ENCODE peak calls at places on chromosomes 13 and 19, in four cellular contexts. C is IMR-90, G is mesendoderm, W is H9. M is an unnamed sample.
A peak's percentile ranks its signal among the peaks of the same experiment; 100 is the strongest.

GRCh38 chr19:3109491-3109890 is 15.3 kb downstream of the GNA11 start:
- DNase-seq in C (no peak), G (no peak), W (no peak), M (no peak)

GRCh38 chr13:36261976-36262375 is 35.6 kb downstream of the CCDC169 start:
- DNase-seq in C (no peak), G (no peak), W (no peak), M (no peak)

GRCh38 chr13:94987081-94987480 is 274.7 kb upstream of the SOX21 start:
- DNase-seq in C (no peak), G (no peak), W (no peak), M (no peak)

GRCh38 chr19:2432131-2432848 is 4.9 kb upstream of the TIMM13 start:
- DNase-seq in C (no peak), G (no peak), W (no peak), M (no peak)

GRCh38 chr13:34733720-34734119 is 208.3 kb upstream of the NBEA start:
- DNase-seq in C (no peak), G (peak; percentile 39), W (no peak), M (no peak)

GRCh38 chr19:32373614-32374295 is 28.3 kb downstream of the ZNF507 start:
- DNase-seq in C (peak; percentile 100), G (peak; percentile 92), W (no peak), M (no peak)

GRCh38 chr13:48043789-48044503 is 6.4 kb downstream of the NUDT15 start:
- DNase-seq in C (peak; percentile 73), G (no peak), W (no peak), M (no peak)

GRCh38 chr13:52156724-52157251 is 2.6 kb downstream of the NEK3 start:
- DNase-seq in C (peak; percentile 36), G (no peak), W (no peak), M (no peak)

GRCh38 chr13:46489586-46490023 is 63.4 kb upstream of the LRCH1 start:
- DNase-seq in C (peak; percentile 67), G (no peak), W (no peak), M (no peak)

GRCh38 chr19:36097036-36097435 is 13.9 kb upstream of the OVOL3 start:
- DNase-seq in C (no peak), G (no peak), W (no peak), M (no peak)

GRCh38 chr13:44854264-44855060 is 134.8 kb downstream of the NUFIP1 start:
- DNase-seq in C (peak; percentile 11), G (no peak), W (no peak), M (no peak)

GRCh38 chr19:51751655-51752054 is at the start of gene FPR1:
- DNase-seq in C (no peak), G (no peak), W (no peak), M (no peak)

GRCh38 chr13:112893570-112894422 is 75.2 kb upstream of the MCF2L start:
- DNase-seq in C (peak; percentile 21), G (peak; percentile 76), W (peak; percentile 88), M (peak; percentile 80)

GRCh38 chr19:20028611-20029010 is 10.7 kb downstream of the ZNF682 start:
- DNase-seq in C (no peak), G (no peak), W (no peak), M (no peak)

GRCh38 chr19:7994114-7994513 is 11.3 kb downstream of the ELAVL1 start:
- DNase-seq in C (no peak), G (peak; percentile 71), W (peak; percentile 44), M (no peak)
- H4K5ac ChIP-seq in C (no peak overlapping the region), G (no peak overlapping the region), W (no peak overlapping the region), M (no peak overlapping the region)

DNA sequence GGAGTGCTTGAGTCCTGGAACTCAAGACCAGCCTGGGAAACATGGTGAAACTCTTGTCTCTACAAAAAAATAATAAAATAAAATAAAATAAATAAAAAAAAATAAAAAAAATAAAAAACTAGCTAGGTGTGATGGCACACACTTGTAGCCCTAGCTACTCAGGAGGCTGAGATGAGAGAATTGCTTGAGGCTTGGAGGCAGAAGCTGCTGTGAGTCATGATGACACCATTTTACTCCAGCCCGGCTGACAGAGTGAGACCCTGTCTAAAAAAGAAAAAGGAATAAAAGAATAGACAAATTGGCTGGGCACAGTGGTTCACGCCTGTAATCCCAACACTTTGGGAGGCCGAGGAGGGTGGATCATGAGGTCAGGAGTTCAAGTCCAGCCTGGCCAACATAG is 1168.9 kb downstream of the SLITRK5 start:
- DNase-seq in C (no peak), G (no peak), W (no peak), M (no peak)
- H4K5ac ChIP-seq in C (no peak overlapping the region), G (no peak overlapping the region), W (no peak overlapping the region), M (no peak overlapping the region)

GRCh38 chr19:50300814-50301606 is 28.2 kb downstream of the KCNC3 start:
- DNase-seq in C (peak; percentile 79), G (no peak), W (no peak), M (no peak)
- H4K5ac ChIP-seq in C (no peak overlapping the region), G (no peak overlapping the region), W (no peak overlapping the region), M (no peak overlapping the region)

GRCh38 chr19:39473443-39473960 is 7.1 kb upstream of the TIMM50 start:
- DNase-seq in C (no peak), G (no peak), W (no peak), M (no peak)
- H4K5ac ChIP-seq in C (no peak overlapping the region), G (no peak overlapping the region), W (no peak overlapping the region), M (no peak overlapping the region)

GRCh38 chr13:100803091-100803490 is 128.5 kb upstream of the TMTC4 start:
- DNase-seq in C (no peak), G (peak; percentile 29), W (no peak), M (no peak)
- H4K5ac ChIP-seq in C (no peak overlapping the region), G (no peak overlapping the region), W (no peak overlapping the region), M (no peak overlapping the region)

DNA sequence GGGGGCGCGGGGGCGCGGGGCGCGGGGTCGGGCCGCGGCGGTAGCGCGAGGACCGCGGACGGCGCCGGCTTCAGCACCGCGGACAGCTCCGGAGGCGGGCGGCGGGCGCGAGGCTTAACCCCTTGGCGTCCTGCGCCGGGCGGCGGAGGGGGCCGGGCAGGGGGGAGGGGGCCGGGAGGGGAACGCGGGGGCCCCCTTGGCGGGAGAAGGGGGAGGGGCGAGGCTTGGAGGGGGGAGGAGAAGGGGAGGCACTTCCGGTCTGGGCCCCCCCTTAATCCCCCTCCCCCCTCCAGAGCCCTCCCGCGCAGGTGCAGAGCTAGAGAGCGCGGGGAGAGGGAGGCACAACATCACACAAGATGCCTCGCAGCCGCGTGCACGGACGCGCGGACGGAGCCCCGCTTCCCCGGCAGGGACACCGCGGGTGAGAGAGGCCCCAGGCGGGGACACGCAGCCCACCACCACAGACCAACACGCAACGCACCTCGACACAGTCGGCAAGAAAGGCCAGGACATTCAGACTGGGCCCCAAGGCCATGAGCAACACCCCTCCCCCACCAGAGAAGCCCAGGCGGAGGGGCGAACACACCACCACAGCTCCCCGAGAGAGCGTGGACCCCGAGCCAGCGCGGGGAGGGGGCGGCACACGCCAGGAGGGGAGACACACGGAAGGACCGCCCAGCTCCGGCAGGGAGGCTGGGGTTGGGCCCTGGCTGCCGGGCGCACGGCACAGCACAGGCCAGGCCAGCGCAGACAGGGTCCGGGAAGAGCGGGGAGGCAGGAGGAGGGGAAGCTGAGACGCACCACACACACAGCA is 24.1 kb downstream of the SHANK1 start:
- DNase-seq in C (no peak), G (no peak), W (no peak), M (peak; percentile 82)
- H4K5ac ChIP-seq in C (no peak overlapping the region), G (no peak overlapping the region), W (no peak overlapping the region), M (no peak overlapping the region)

GRCh38 chr13:106467406-106468122 is 67.9 kb downstream of the EFNB2 start:
- DNase-seq in C (no peak), G (peak; percentile 29), W (no peak), M (no peak)
- H4K5ac ChIP-seq in C (no peak overlapping the region), G (no peak overlapping the region), W (no peak overlapping the region), M (no peak overlapping the region)

GRCh38 chr19:15398501-15399233 is 19.1 kb upstream of the AKAP8 start:
- DNase-seq in C (no peak), G (no peak), W (no peak), M (no peak)

GRCh38 chr19:15401397-15401710 is 17.4 kb downstream of the AKAP8L start:
- DNase-seq in C (no peak), G (no peak), W (no peak), M (no peak)

GRCh38 chr19:15400521-15401396 is 18.0 kb downstream of the AKAP8L start:
- DNase-seq in C (no peak), G (no peak), W (no peak), M (no peak)

GRCh38 chr19:15399234-15399515 is 19.6 kb upstream of the AKAP8 start:
- DNase-seq in C (no peak), G (no peak), W (no peak), M (no peak)

DNA sequence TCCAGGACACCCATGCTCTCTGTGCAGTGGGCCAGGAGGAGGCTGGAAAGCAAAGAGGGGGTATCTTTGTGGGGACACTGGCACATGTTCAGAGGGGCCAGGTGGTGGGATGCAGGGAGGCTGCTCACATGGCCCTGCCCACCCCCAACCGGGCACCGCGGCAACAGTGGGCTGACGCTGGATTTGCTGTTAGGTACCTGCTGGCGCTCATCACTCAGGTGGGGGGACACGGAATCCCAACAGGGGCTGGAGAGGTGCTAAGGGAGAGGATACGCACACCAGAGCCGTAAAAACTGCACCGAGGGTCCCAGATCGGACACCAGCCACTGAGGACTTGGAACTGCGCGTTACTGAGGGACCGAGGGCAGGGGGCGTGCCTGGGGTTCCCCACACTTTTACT is 19.2 kb downstream of the AKAP8L start:
- DNase-seq in C (no peak), G (no peak), W (no peak), M (no peak)
- H4K5ac ChIP-seq in C (no peak overlapping the region), G (no peak overlapping the region), W (no peak overlapping the region), M (no peak overlapping the region)

M was measured in H1.